ENCODE peak calls at places on chromosomes 3 and 15, in ten cellular contexts. Q is stomach, A is tibial nerve, U is heart left ventricle, S is uterus, Y is K562, O is A549, M is lower leg skin, I is spleen, R is ovary. P is an unnamed sample.

GRCh38 chr3:15011174-15011573 is 53.9 kb downstream of the MRPS25 start:
- DNase-seq in Q (no peak), A (no peak), U (no peak), S (no peak), Y (peak), O (no peak), M (no peak), I (no peak), R (no peak), P (peak)

GRCh38 chr3:69724722-69725435 is 14.4 kb upstream of the MITF start:
- DNase-seq in Q (no peak), A (no peak), U (no peak), S (no peak), Y (peak), O (peak), M (no peak), I (no peak), R (no peak), P (peak)

GRCh38 chr3:178083906-178084823 is 452.1 kb upstream of the KCNMB2 start:
- DNase-seq in Q (no peak), A (no peak), U (no peak), S (no peak), Y (peak), O (peak), M (no peak), I (no peak), R (no peak), P (no peak)

GRCh38 chr3:14175383-14176037 is 2.9 kb downstream of the XPC start:
- DNase-seq in Q (no peak), A (no peak), U (no peak), S (no peak), Y (peak), O (no peak), M (no peak), I (no peak), R (no peak), P (peak)

GRCh38 chr15:24878153-24878552 is 76.6 kb upstream of the SNRPN start:
- DNase-seq in Q (no peak), A (no peak), U (peak), S (no peak), Y (no peak), O (no peak), M (no peak), I (no peak), R (peak), P (no peak)

GRCh38 chr3:52001443-52001974 is 5.8 kb upstream of the RPL29 start:
- DNase-seq in Q (peak), A (peak), U (peak), S (peak), Y (peak), O (peak), M (peak), I (peak), R (peak), P (peak)

GRCh38 chr3:59043391-59043790 is 6.4 kb downstream of the CFAP20DC start:
- DNase-seq in Q (no peak), A (no peak), U (no peak), S (no peak), Y (no peak), O (no peak), M (no peak), I (no peak), R (no peak), P (no peak)

GRCh38 chr15:92810418-92811138 is 89.5 kb upstream of the CHD2 start:
- DNase-seq in Q (no peak), A (peak), U (peak), S (peak), Y (peak), O (peak), M (peak), I (peak), R (peak), P (peak)

GRCh38 chr15:31457161-31457560 is 130.5 kb downstream of the KLF13 start:
- DNase-seq in Q (no peak), A (no peak), U (no peak), S (no peak), Y (no peak), O (peak), M (peak), I (peak), R (no peak), P (no peak)

GRCh38 chr3:100865442-100865841 is 127.8 kb downstream of the ABI3BP start:
- DNase-seq in Q (no peak), A (no peak), U (no peak), S (no peak), Y (no peak), O (no peak), M (no peak), I (no peak), R (no peak), P (no peak)

GRCh38 chr15:72588096-72588495 is 66.4 kb upstream of the GOLGA6B start:
- DNase-seq in Q (no peak), A (no peak), U (no peak), S (no peak), Y (no peak), O (no peak), M (no peak), I (no peak), R (no peak), P (no peak)

GRCh38 chr3:149658444-149659172 is 783 bp upstream of the WWTR1 start:
- DNase-seq in Q (peak), A (peak), U (peak), S (peak), Y (no peak), O (no peak), M (peak), I (peak), R (peak), P (peak)

GRCh38 chr3:14616606-14617507 is 34.7 kb upstream of the CCDC174 start:
- DNase-seq in Q (no peak), A (no peak), U (no peak), S (no peak), Y (no peak), O (no peak), M (no peak), I (no peak), R (no peak), P (no peak)

GRCh38 chr3:76826915-76827314 is 213.0 kb upstream of the ROBO2 start:
- DNase-seq in Q (no peak), A (no peak), U (no peak), S (no peak), Y (no peak), O (no peak), M (no peak), I (no peak), R (no peak), P (no peak)

GRCh38 chr3:33277193-33277882 is at the start of gene FBXL2:
- DNase-seq in Q (peak), A (peak), U (peak), S (peak), Y (peak), O (peak), M (no peak), I (peak), R (peak), P (peak)

GRCh38 chr3:53970656-53971055 is 79.0 kb upstream of the SELENOK start:
- DNase-seq in Q (no peak), A (no peak), U (no peak), S (no peak), Y (no peak), O (no peak), M (no peak), I (no peak), R (no peak), P (no peak)

GRCh38 chr3:13582366-13583250 is 33.7 kb downstream of the FBLN2 start:
- DNase-seq in Q (no peak), A (no peak), U (no peak), S (no peak), Y (no peak), O (no peak), M (no peak), I (peak), R (no peak), P (no peak)

GRCh38 chr3:119292666-119293065 is 1.5 kb upstream of the ARHGAP31 start:
- DNase-seq in Q (no peak), A (no peak), U (no peak), S (no peak), Y (no peak), O (no peak), M (no peak), I (peak), R (no peak), P (no peak)

GRCh38 chr15:57384816-57385215 is 8.5 kb downstream of the CGNL1 start:
- DNase-seq in Q (no peak), A (no peak), U (no peak), S (no peak), Y (no peak), O (peak), M (no peak), I (no peak), R (no peak), P (no peak)

GRCh38 chr15:57387644-57388076 is 11.4 kb downstream of the CGNL1 start:
- DNase-seq in Q (no peak), A (no peak), U (no peak), S (no peak), Y (no peak), O (no peak), M (no peak), I (no peak), R (no peak), P (no peak)

GRCh38 chr15:57387011-57387410 is 10.7 kb downstream of the CGNL1 start:
- DNase-seq in Q (no peak), A (no peak), U (no peak), S (no peak), Y (no peak), O (no peak), M (no peak), I (no peak), R (no peak), P (no peak)

GRCh38 chr15:57384024-57384423 is 7.7 kb downstream of the CGNL1 start:
- DNase-seq in Q (no peak), A (no peak), U (peak), S (peak), Y (no peak), O (no peak), M (no peak), I (no peak), R (no peak), P (no peak)

DNA sequence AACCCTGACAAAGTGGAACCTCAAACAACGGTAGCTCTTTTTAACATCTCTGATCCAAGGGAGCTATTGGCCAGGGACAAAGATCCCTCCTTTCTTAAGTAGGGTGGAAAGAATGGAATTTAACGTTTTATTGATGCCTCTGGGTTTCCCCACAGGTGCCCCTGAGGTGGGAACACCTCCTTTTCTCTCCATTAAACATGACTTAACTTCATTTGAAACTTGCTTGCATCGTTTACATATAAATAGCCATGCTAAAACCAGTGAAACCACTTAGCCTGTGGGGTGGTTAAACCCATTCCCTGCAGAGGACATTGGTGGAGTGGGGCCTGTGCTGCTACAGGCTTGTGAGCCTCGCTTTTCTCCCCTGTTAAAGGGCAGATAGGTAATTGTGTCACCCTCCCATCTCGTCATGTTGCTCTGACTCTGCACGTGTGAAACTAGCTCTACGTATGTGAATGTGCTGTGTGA is 9.7 kb downstream of the CGNL1 start:
- DNase-seq in Q (no peak), A (no peak), U (no peak), S (no peak), Y (no peak), O (no peak), M (no peak), I (no peak), R (no peak), P (no peak)
- TF ChIP-seq POLR2A in Q (no peak), A (no peak), U (no peak), S (no peak), Y (no peak), O (no peak), M (no peak), I (no peak), R (no peak), P (no peak)

DNA sequence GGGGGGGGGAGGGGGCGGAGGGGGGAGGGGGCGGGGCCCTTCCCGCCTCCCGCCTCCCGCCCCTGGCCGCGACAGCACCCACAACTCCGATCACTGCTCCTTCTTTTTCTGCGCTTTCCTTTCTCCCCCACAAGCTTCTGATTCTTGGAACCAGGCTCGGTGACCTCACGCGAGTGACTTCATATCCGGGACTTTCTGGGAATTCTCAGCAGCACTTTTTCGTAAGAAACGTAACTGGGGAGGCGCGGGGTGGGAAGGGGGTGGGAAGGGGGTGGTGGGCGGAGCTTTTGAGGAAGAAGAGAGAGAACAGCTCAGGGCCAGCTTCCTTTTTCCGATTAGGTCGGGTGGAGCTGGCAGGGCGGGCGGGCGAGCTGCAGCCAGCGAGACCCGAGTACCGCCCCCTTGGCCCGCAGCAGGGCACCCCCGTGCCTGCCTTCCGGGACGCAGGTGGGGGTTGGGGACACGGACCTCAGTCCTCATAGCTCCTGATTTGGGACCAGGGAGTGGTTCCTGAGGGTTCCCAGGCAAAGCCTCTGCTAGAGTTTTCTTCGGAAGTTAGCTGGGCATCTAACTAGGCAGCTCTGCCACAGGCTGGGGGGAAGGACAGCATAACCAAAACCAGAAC is 14.6 kb downstream of the XIRP1 start:
- DNase-seq in Q (peak), A (peak), U (peak), S (peak), Y (peak), O (peak), M (peak), I (peak), R (peak), P (peak)
- TF ChIP-seq POLR2A in Q (no peak), A (peak), U (peak), S (peak), Y (peak), O (peak), M (no peak), I (no peak), R (peak), P (peak)

DNA sequence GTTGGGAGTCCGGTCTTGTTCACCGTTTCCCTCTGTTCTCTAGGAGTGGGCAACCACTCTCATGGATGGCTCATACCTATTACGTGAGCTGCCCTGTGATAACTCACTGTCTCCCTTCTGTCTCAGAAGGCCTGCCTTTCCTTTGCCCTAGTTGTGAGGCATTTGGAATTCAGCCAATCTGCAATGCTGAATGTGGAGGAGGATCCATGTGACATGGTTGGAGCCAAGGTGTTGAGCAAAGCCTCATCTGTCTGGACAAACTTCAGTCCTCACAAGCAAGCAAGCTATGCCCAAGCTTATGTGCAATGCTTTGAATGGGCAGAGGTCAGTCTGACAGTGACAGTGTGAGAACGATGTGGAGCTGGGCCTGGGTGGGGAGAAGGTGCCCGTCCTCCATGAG is 37.8 kb upstream of the ATP10A start:
- DNase-seq in Q (no peak), A (no peak), U (no peak), S (no peak), Y (no peak), O (peak), M (no peak), I (no peak), R (no peak), P (no peak)
- TF ChIP-seq POLR2A in Q (no peak), A (no peak), U (no peak), S (no peak), Y (no peak), O (no peak), M (no peak), I (no peak), R (no peak), P (no peak)

GRCh38 chr3:111911446-111911845 is 52.4 kb downstream of the PHLDB2 start:
- DNase-seq in Q (no peak), A (no peak), U (no peak), S (no peak), Y (no peak), O (no peak), M (no peak), I (no peak), R (no peak), P (no peak)
- TF ChIP-seq POLR2A in Q (no peak), A (no peak), U (no peak), S (no peak), Y (no peak), O (no peak), M (no peak), I (no peak), R (no peak), P (no peak)

GRCh38 chr15:69074011-69074842 is 59.7 kb downstream of the NOX5 start:
- DNase-seq in Q (peak), A (peak), U (peak), S (peak), Y (no peak), O (peak), M (peak), I (no peak), R (peak), P (peak)
- TF ChIP-seq POLR2A in Q (no peak), A (no peak), U (peak), S (no peak), Y (no peak), O (peak), M (no peak), I (no peak), R (no peak), P (peak)

GRCh38 chr3:195911946-195912270 is 3.6 kb upstream of the TNK2 start:
- DNase-seq in Q (no peak), A (no peak), U (no peak), S (no peak), Y (no peak), O (peak), M (peak), I (peak), R (no peak), P (peak)
- TF ChIP-seq POLR2A in Q (no peak), A (no peak), U (no peak), S (no peak), Y (no peak), O (no peak), M (no peak), I (no peak), R (no peak), P (peak)